ENCODE peak calls at places on chromosomes 4 and X, in nine cellular contexts. D, Z, U, B, R, X, O, P and Q are unnamed samples.

GRCh38 chr4:52968696-52969095 is 106.6 kb downstream of the RASL11B start:
- DNase-seq in O (no peak), D (no peak), U (no peak), R (no peak), B (no peak), X (no peak), P (no peak), Z (no peak), Q (no peak)

GRCh38 chr4:5037553-5038551 is 13.4 kb upstream of the STK32B start:
- DNase-seq in B (no peak), P (no peak), D (no peak), Z (no peak), U (no peak), O (no peak), X (peak; percentile 64), R (no peak), Q (no peak)

GRCh38 chr4:5711479-5712184 is 631 bp downstream of the EVC start:
- DNase-seq in O (no peak), U (no peak), R (no peak), Z (no peak), B (peak; percentile 75), X (no peak), P (no peak), D (no peak), Q (no peak)

GRCh38 chr4:96698891-96699290 is 859.0 kb downstream of the PDHA2 start:
- DNase-seq in U (no peak), P (no peak), B (no peak), X (no peak), Z (no peak), D (no peak), R (no peak), O (no peak), Q (no peak)

GRCh38 chr4:85149656-85150055 is 183.2 kb upstream of the WDFY3 start:
- DNase-seq in P (no peak), D (no peak), Z (no peak), R (no peak), B (no peak), X (no peak), U (no peak), O (no peak), Q (no peak)

GRCh38 chr4:113699772-113700171 is 61.8 kb downstream of the CAMK2D start:
- DNase-seq in Z (no peak), U (no peak), D (no peak), O (no peak), X (no peak), R (no peak), P (no peak), B (no peak), Q (no peak)

GRCh38 chr4:161581262-161581661 is 582.5 kb downstream of the FSTL5 start:
- DNase-seq in O (no peak), X (no peak), D (no peak), B (no peak), U (no peak), R (no peak), Z (no peak), P (no peak), Q (no peak)

GRCh38 chrX:148459343-148459742 is 41.1 kb upstream of the AFF2 start:
- DNase-seq in P (no peak), R (no peak), B (no peak), U (no peak), X (no peak), O (no peak), D (no peak), Z (no peak), Q (no peak)

GRCh38 chr4:1872918-1873269 is 1.7 kb downstream of the NSD2 start:
- DNase-seq in U (no peak), B (no peak), R (no peak), D (no peak), Z (no peak), O (no peak), X (no peak), P (no peak), Q (no peak)

GRCh38 chrX:134718329-134719317 is 60.4 kb upstream of the PLAC1 start:
- DNase-seq in Z (no peak), R (no peak), O (no peak), P (no peak), B (peak; percentile 8), X (peak; percentile 47), D (peak; percentile 40), U (no peak), Q (no peak)

GRCh38 chrX:110146521-110146920 is 143.6 kb downstream of the TMEM164 start:
- DNase-seq in Z (no peak), O (no peak), D (no peak), B (peak; percentile 65), X (peak; percentile 63), R (no peak), U (no peak), P (no peak), Q (no peak)

GRCh38 chr4:70734168-70734954 is 12.6 kb downstream of the RUFY3 start:
- DNase-seq in B (no peak), O (peak; percentile 25), U (no peak), Z (no peak), R (no peak), X (no peak), D (no peak), P (no peak), Q (peak; percentile 36)

GRCh38 chr4:101175896-101176676 is 171.2 kb downstream of the PPP3CA start:
- DNase-seq in X (no peak), R (no peak), O (no peak), U (no peak), D (no peak), B (peak; percentile 58), Z (no peak), P (no peak), Q (no peak)

GRCh38 chr4:7059673-7060072 is 8.2 kb downstream of the GRPEL1 start:
- DNase-seq in O (no peak), R (peak; percentile 35), P (no peak), X (no peak), B (no peak), U (no peak), D (no peak), Z (no peak), Q (no peak)

GRCh38 chr4:7060346-7061150 is 7.3 kb downstream of the GRPEL1 start:
- DNase-seq in B (no peak), O (no peak), P (no peak), X (no peak), D (no peak), R (peak; percentile 61), Z (no peak), U (peak; percentile 19), Q (no peak)

GRCh38 chr4:7063362-7063761 is 4.5 kb downstream of the GRPEL1 start:
- DNase-seq in R (peak; percentile 67), P (no peak), Z (no peak), B (no peak), D (no peak), U (no peak), X (no peak), O (no peak), Q (no peak)

GRCh38 chr4:7062816-7063215 is 5.0 kb downstream of the GRPEL1 start:
- DNase-seq in D (no peak), B (no peak), O (no peak), U (no peak), X (no peak), Z (no peak), R (no peak), P (no peak), Q (no peak)

DNA sequence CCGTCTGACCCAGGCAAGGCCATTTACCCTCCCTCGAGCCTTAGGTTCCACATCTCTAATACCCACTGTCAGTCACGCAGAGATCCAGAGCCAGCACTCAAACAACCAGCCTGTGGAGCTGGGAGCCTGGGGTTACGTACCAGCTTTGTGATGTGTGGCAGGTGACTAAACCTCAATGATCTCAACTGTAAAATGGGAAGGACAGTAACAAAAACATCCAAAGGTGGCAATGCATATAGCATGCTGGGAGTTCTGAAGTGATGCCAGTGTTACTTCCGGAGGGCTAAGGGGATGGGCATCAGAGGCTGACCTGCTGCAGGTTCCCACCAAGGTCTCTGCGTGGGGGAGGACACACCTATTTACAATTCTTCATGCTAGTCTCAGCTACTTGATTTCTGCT is 6.0 kb downstream of the GRPEL1 start:
- DNase-seq in P (no peak), U (no peak), B (no peak), R (peak; percentile 31), D (no peak), O (no peak), Z (no peak), X (no peak), Q (no peak)
- TF ChIP-seq POLR2AphosphoS5 in P (no peak), U (no peak), B (no peak), R (no peak), D (no peak), O (no peak), Z (no peak), X (no peak), Q (no peak)

GRCh38 chrX:43661521-43662240 is 5.6 kb downstream of the MAOA start:
- DNase-seq in Z (no peak), X (no peak), U (no peak), R (no peak), B (no peak), O (no peak), D (no peak), P (no peak), Q (no peak)

GRCh38 chrX:43655151-43655676 is 885 bp upstream of the MAOA start:
- DNase-seq in U (peak; percentile 52), B (peak; percentile 48), X (no peak), R (peak; percentile 78), O (no peak), P (no peak), D (peak; percentile 50), Z (no peak), Q (no peak)

GRCh38 chrX:43654431-43655150 is 1.5 kb upstream of the MAOA start:
- DNase-seq in D (peak; percentile 94), R (peak; percentile 91), O (peak; percentile 58), U (peak; percentile 87), X (peak; percentile 88), B (peak; percentile 87), P (peak; percentile 94), Z (peak; percentile 96), Q (peak; percentile 61)

DNA sequence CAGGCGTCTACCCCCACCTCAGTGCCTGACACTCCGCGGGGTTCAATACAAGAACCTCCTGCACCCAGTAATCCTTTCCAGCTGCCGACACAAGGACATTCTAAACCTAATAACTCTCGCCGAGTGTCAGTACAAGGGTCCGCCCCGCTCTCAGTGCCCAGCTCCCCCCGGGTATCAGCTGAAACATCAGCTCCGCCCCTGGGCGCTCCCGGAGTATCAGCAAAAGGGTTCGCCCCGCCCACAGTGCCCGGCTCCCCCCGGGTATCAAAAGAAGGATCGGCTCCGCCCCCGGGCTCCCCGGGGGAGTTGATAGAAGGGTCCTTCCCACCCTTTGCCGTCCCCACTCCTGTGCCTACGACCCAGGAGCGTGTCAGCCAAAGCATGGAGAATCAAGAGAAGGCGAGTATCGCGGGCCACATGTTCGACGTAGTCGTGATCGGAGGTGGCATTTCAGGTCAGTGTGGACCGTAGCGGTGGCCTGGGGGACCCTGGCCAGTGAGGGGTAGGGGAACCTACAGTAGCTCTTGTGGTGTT is at the start of gene MAOA:
- DNase-seq in Z (peak; percentile 89), U (peak; percentile 54), D (peak; percentile 87), R (peak; percentile 91), O (no peak), P (peak; percentile 94), X (no peak), B (peak; percentile 60), Q (no peak)
- TF ChIP-seq POLR2AphosphoS5 in Z (peak; percentile 85), U (peak; percentile 35), D (peak; percentile 65), R (no peak), O (no peak), P (peak; percentile 90), X (no peak), B (no peak), Q (no peak)

GRCh38 chr4:122898370-122899150 is 23.8 kb downstream of the NUDT6 start:
- DNase-seq in D (no peak), R (no peak), B (no peak), Z (no peak), O (no peak), P (no peak), X (no peak), U (no peak), Q (no peak)
- TF ChIP-seq POLR2AphosphoS5 in D (peak; percentile 63), R (no peak), B (no peak), Z (no peak), O (no peak), P (no peak), X (no peak), U (no peak), Q (no peak)

GRCh38 chr4:109548655-109549054 is 11.4 kb upstream of the MCUB start:
- DNase-seq in R (no peak), D (no peak), O (no peak), P (no peak), B (no peak), X (no peak), Z (no peak), U (no peak), Q (no peak)
- TF ChIP-seq POLR2AphosphoS5 in R (no peak), D (peak; percentile 18), O (no peak), P (no peak), B (no peak), X (no peak), Z (no peak), U (no peak), Q (no peak)